ENCODE peak calls at places on chromosomes 6 and 20, in four cellular contexts. One of them, this sample, is unnamed.

GRCh38 chr20:46931699-46932098 is 37.1 kb downstream of the EYA2 start:
- DNase-seq in choroid plexus epithelial cell: no peak
- DNase-seq in fibroblast of mammary gland: peak
- DNase-seq in left ventricle myocardium inferior: no peak
- DNase-seq in this sample: peak

GRCh38 chr6:115986026-115986425 is 74.7 kb downstream of the FRK start:
- DNase-seq in choroid plexus epithelial cell: no peak
- DNase-seq in fibroblast of mammary gland: no peak
- DNase-seq in left ventricle myocardium inferior: no peak
- DNase-seq in this sample: no peak

GRCh38 chr6:11429577-11429976 is 108.0 kb upstream of the TMEM170B start:
- DNase-seq in choroid plexus epithelial cell: peak
- DNase-seq in fibroblast of mammary gland: no peak
- DNase-seq in left ventricle myocardium inferior: no peak
- DNase-seq in this sample: no peak

GRCh38 chr6:113299526-113299925 is 557.6 kb upstream of the MARCKS start:
- DNase-seq in choroid plexus epithelial cell: peak
- DNase-seq in fibroblast of mammary gland: peak
- DNase-seq in left ventricle myocardium inferior: no peak
- DNase-seq in this sample: no peak

GRCh38 chr6:56520218-56520617 is 122.5 kb downstream of the DST start:
- DNase-seq in choroid plexus epithelial cell: peak
- DNase-seq in fibroblast of mammary gland: no peak
- DNase-seq in left ventricle myocardium inferior: no peak
- DNase-seq in this sample: no peak

GRCh38 chr20:1014471-1014870 is 12.4 kb upstream of the RSPO4 start:
- DNase-seq in choroid plexus epithelial cell: no peak
- DNase-seq in fibroblast of mammary gland: no peak
- DNase-seq in left ventricle myocardium inferior: no peak
- DNase-seq in this sample: no peak

GRCh38 chr6:170284126-170284773 is 6.6 kb downstream of the DLL1 start:
- DNase-seq in choroid plexus epithelial cell: no peak
- DNase-seq in fibroblast of mammary gland: no peak
- DNase-seq in left ventricle myocardium inferior: no peak
- DNase-seq in this sample: no peak

GRCh38 chr20:32626859-32627636 is 41.9 kb upstream of the NOL4L start:
- DNase-seq in choroid plexus epithelial cell: no peak
- DNase-seq in fibroblast of mammary gland: no peak
- DNase-seq in left ventricle myocardium inferior: no peak
- DNase-seq in this sample: no peak

GRCh38 chr6:124057448-124057847 is 253.8 kb downstream of the NKAIN2 start:
- DNase-seq in choroid plexus epithelial cell: no peak
- DNase-seq in fibroblast of mammary gland: no peak
- DNase-seq in left ventricle myocardium inferior: no peak
- DNase-seq in this sample: no peak

DNA sequence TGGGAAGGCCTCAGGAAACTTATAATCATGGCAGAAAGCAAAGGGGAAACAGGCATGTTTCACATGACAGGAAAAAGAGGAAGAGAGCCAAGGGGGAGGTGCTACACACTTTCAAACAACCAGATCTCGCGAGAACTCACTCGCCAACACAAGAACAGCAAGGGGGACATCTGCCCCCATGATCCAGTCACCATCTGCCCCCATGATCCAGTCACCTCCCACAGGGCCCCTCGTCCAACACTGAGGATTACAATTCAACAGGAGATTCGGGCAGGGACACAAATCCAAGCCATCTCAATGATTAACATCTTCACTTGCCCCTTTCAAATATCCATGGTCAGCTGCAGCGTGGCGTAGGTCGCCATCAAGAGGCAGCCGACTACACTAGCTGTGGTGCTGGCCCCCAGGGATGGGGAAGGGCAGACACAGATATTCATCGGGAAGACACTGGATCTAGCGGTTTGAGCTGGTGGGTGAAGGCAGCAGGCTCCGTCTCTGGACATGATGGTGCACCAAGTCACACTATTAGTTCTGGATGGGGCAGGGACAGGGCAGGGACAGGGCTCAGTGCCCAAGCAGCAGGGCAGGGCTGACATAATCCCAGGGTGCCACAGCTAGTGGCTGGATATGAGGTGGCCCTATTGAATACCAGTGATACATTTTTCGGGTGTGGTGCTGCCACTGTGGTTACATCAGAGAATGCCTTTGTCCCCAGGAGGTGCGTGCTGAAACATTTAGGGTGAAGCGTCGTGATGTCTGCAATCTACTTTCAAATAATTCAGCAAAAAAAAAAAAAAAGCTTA is 31.6 kb downstream of the TUBB2B start:
- DNase-seq in choroid plexus epithelial cell: no peak
- DNase-seq in fibroblast of mammary gland: peak
- DNase-seq in left ventricle myocardium inferior: no peak
- DNase-seq in this sample: no peak
- TF ChIP-seq CTCF in choroid plexus epithelial cell: no peak
- TF ChIP-seq CTCF in fibroblast of mammary gland: no peak
- TF ChIP-seq CTCF in left ventricle myocardium inferior: peak
- TF ChIP-seq CTCF in this sample: peak

GRCh38 chr6:78511019-78511418 is 356.3 kb upstream of the IRAK1BP1 start:
- DNase-seq in choroid plexus epithelial cell: no peak
- DNase-seq in fibroblast of mammary gland: no peak
- DNase-seq in left ventricle myocardium inferior: no peak
- DNase-seq in this sample: no peak

GRCh38 chr6:78517399-78517798 is 350.0 kb upstream of the IRAK1BP1 start:
- DNase-seq in choroid plexus epithelial cell: no peak
- DNase-seq in fibroblast of mammary gland: no peak
- DNase-seq in left ventricle myocardium inferior: no peak
- DNase-seq in this sample: no peak

GRCh38 chr6:78513856-78514255 is 353.5 kb upstream of the IRAK1BP1 start:
- DNase-seq in choroid plexus epithelial cell: no peak
- DNase-seq in fibroblast of mammary gland: no peak
- DNase-seq in left ventricle myocardium inferior: no peak
- DNase-seq in this sample: no peak
- TF ChIP-seq CTCF in choroid plexus epithelial cell: peak
- TF ChIP-seq CTCF in fibroblast of mammary gland: peak
- TF ChIP-seq CTCF in left ventricle myocardium inferior: no peak
- TF ChIP-seq CTCF in this sample: no peak

DNA sequence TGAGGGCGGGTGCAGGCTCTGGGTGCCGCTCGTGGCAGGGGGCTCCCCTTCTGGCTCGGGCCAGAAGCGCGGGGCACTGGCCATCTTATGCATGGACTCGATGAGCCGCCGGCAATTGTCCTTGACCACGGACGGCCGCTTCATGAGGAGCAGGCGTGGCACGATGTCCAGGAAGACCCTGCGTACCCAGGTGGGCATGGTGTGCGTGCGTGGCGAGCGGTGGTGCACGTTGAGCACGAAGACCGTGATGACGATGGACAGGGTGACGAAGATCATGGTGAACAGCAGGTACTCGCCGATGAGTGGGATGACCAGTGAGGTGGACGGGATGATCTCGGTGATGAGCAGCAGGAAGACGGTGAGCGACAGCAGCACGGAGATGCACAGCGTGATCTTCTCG is 11.0 kb downstream of the CHRNA4 start:
- DNase-seq in choroid plexus epithelial cell: no peak
- DNase-seq in fibroblast of mammary gland: no peak
- DNase-seq in left ventricle myocardium inferior: no peak
- DNase-seq in this sample: no peak
- TF ChIP-seq CTCF in choroid plexus epithelial cell: no peak
- TF ChIP-seq CTCF in fibroblast of mammary gland: no peak
- TF ChIP-seq CTCF in left ventricle myocardium inferior: no peak
- TF ChIP-seq CTCF in this sample: no peak

GRCh38 chr6:143060806-143061596 is at the start of gene AIG1:
- DNase-seq in choroid plexus epithelial cell: no peak
- DNase-seq in fibroblast of mammary gland: no peak
- DNase-seq in left ventricle myocardium inferior: no peak
- DNase-seq in this sample: no peak

GRCh38 chr6:143061597-143062385 is 1.1 kb downstream of the AIG1 start:
- DNase-seq in choroid plexus epithelial cell: no peak
- DNase-seq in fibroblast of mammary gland: peak
- DNase-seq in left ventricle myocardium inferior: no peak
- DNase-seq in this sample: no peak

GRCh38 chr6:143059616-143060353 is 904 bp upstream of the AIG1 start:
- DNase-seq in choroid plexus epithelial cell: peak
- DNase-seq in fibroblast of mammary gland: peak
- DNase-seq in left ventricle myocardium inferior: no peak
- DNase-seq in this sample: peak

GRCh38 chr6:143058987-143059386 is 1.7 kb upstream of the AIG1 start:
- DNase-seq in choroid plexus epithelial cell: no peak
- DNase-seq in fibroblast of mammary gland: no peak
- DNase-seq in left ventricle myocardium inferior: no peak
- DNase-seq in this sample: no peak

DNA sequence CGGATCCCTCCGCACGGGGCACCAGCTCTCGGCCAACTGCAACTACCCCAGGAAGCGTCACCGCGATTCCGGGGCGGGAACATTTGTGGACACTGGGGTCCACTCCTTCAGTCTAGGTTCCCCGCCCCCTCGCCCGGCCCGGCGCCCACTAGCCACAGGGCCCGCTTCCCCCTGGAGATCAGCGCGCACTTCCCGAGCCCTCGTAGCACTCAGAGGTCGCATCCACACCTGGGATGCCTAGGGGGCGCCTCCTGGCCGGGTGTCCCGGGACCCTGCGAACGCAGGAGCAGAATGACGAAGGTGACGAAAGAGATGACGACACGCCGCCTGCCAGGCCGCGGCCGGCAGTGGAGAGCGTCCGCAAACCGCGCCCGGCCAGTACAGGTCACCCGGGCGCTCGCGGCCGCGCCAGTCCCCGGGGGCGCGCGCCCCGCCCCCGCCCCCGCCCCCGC is 309 bp upstream of the AIG1 start:
- DNase-seq in choroid plexus epithelial cell: peak
- DNase-seq in fibroblast of mammary gland: peak
- DNase-seq in left ventricle myocardium inferior: peak
- DNase-seq in this sample: peak
- TF ChIP-seq CTCF in choroid plexus epithelial cell: peak
- TF ChIP-seq CTCF in fibroblast of mammary gland: no peak
- TF ChIP-seq CTCF in left ventricle myocardium inferior: peak
- TF ChIP-seq CTCF in this sample: peak

GRCh38 chr6:162845972-162846371 is 118.2 kb downstream of the PACRG start:
- DNase-seq in choroid plexus epithelial cell: no peak
- DNase-seq in fibroblast of mammary gland: no peak
- DNase-seq in left ventricle myocardium inferior: no peak
- DNase-seq in this sample: no peak

GRCh38 chr6:162849269-162849668 is 121.5 kb downstream of the PACRG start:
- DNase-seq in choroid plexus epithelial cell: no peak
- DNase-seq in fibroblast of mammary gland: no peak
- DNase-seq in left ventricle myocardium inferior: no peak
- DNase-seq in this sample: no peak

GRCh38 chr6:162852192-162852591 is 124.4 kb downstream of the PACRG start:
- DNase-seq in choroid plexus epithelial cell: no peak
- DNase-seq in fibroblast of mammary gland: no peak
- DNase-seq in left ventricle myocardium inferior: no peak
- DNase-seq in this sample: no peak

GRCh38 chr6:162846723-162847122 is 118.9 kb downstream of the PACRG start:
- DNase-seq in choroid plexus epithelial cell: no peak
- DNase-seq in fibroblast of mammary gland: no peak
- DNase-seq in left ventricle myocardium inferior: no peak
- DNase-seq in this sample: no peak
- TF ChIP-seq CTCF in choroid plexus epithelial cell: no peak
- TF ChIP-seq CTCF in fibroblast of mammary gland: no peak
- TF ChIP-seq CTCF in left ventricle myocardium inferior: no peak
- TF ChIP-seq CTCF in this sample: no peak

GRCh38 chr6:146209942-146210341 is 181.1 kb downstream of the GRM1 start:
- DNase-seq in choroid plexus epithelial cell: no peak
- DNase-seq in fibroblast of mammary gland: no peak
- DNase-seq in left ventricle myocardium inferior: no peak
- DNase-seq in this sample: no peak

GRCh38 chr6:146210406-146211068 is 181.7 kb downstream of the GRM1 start:
- DNase-seq in choroid plexus epithelial cell: no peak
- DNase-seq in fibroblast of mammary gland: no peak
- DNase-seq in left ventricle myocardium inferior: no peak
- DNase-seq in this sample: no peak

DNA sequence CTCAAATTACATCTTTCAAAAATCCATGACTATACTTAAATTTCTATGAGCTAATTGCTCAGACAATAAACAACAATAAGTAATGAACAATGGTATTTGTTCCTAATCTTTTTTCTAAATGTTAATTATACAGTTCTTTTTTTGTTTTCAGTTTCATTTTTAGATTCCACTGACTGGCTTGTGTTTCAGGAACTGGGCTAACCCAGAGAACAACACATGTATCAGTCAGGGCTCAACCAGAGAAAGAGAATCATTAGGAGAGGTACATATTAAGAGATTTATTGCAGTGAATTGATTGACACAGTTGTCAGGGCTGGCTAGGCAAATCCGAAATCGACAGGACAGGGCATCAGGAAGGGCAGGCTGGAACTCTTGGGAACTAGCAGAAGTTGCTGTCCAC is 182.8 kb downstream of the GRM1 start:
- DNase-seq in choroid plexus epithelial cell: no peak
- DNase-seq in fibroblast of mammary gland: no peak
- DNase-seq in left ventricle myocardium inferior: no peak
- DNase-seq in this sample: no peak
- TF ChIP-seq CTCF in choroid plexus epithelial cell: no peak
- TF ChIP-seq CTCF in fibroblast of mammary gland: no peak
- TF ChIP-seq CTCF in left ventricle myocardium inferior: no peak
- TF ChIP-seq CTCF in this sample: no peak

DNA sequence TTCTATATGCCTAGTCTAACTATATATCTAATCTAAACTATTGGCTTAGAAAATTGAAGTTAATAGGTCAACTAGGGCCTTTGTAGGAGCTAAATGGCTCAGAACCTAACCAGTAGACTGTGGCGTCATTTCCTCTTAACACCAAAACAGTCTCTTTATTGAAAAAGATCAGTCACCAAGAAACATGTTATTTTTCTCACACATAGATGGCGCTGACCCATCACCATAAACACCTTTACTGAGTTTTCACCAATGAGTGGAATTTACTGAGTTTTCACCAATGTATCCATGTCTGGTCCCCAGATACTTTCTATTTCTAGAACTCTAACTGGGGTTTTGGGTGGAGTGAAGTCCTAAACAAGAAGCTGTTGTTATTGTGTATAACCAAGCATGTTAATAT is 636.0 kb downstream of the BCKDHB start:
- DNase-seq in choroid plexus epithelial cell: peak
- DNase-seq in fibroblast of mammary gland: peak
- DNase-seq in left ventricle myocardium inferior: no peak
- DNase-seq in this sample: peak
- TF ChIP-seq CTCF in choroid plexus epithelial cell: peak
- TF ChIP-seq CTCF in fibroblast of mammary gland: peak
- TF ChIP-seq CTCF in left ventricle myocardium inferior: peak
- TF ChIP-seq CTCF in this sample: peak

GRCh38 chr6:34061348-34061747 is 84.5 kb downstream of the GRM4 start:
- DNase-seq in choroid plexus epithelial cell: no peak
- DNase-seq in fibroblast of mammary gland: no peak
- DNase-seq in left ventricle myocardium inferior: no peak
- DNase-seq in this sample: no peak

GRCh38 chr6:34063641-34064040 is 82.2 kb downstream of the GRM4 start:
- DNase-seq in choroid plexus epithelial cell: no peak
- DNase-seq in fibroblast of mammary gland: peak
- DNase-seq in left ventricle myocardium inferior: no peak
- DNase-seq in this sample: peak

GRCh38 chr6:34062156-34062555 is 83.7 kb downstream of the GRM4 start:
- DNase-seq in choroid plexus epithelial cell: no peak
- DNase-seq in fibroblast of mammary gland: no peak
- DNase-seq in left ventricle myocardium inferior: no peak
- DNase-seq in this sample: no peak

GRCh38 chr6:34064675-34065074 is 81.2 kb downstream of the GRM4 start:
- DNase-seq in choroid plexus epithelial cell: no peak
- DNase-seq in fibroblast of mammary gland: no peak
- DNase-seq in left ventricle myocardium inferior: no peak
- DNase-seq in this sample: no peak

GRCh38 chr6:34062815-34063214 is 83.1 kb downstream of the GRM4 start:
- DNase-seq in choroid plexus epithelial cell: no peak
- DNase-seq in fibroblast of mammary gland: no peak
- DNase-seq in left ventricle myocardium inferior: no peak
- DNase-seq in this sample: no peak
- TF ChIP-seq CTCF in choroid plexus epithelial cell: peak
- TF ChIP-seq CTCF in fibroblast of mammary gland: peak
- TF ChIP-seq CTCF in left ventricle myocardium inferior: no peak
- TF ChIP-seq CTCF in this sample: no peak

GRCh38 chr20:10077081-10077471 is 42.3 kb downstream of the ANKEF1 start:
- DNase-seq in choroid plexus epithelial cell: no peak
- DNase-seq in fibroblast of mammary gland: no peak
- DNase-seq in left ventricle myocardium inferior: no peak
- DNase-seq in this sample: no peak
- TF ChIP-seq CTCF in choroid plexus epithelial cell: peak
- TF ChIP-seq CTCF in fibroblast of mammary gland: peak
- TF ChIP-seq CTCF in left ventricle myocardium inferior: no peak
- TF ChIP-seq CTCF in this sample: peak

This sample was measured in fibroblast of villous mesenchyme.